ENCODE peak calls at places on chromosomes 3 and 15, in ten cellular contexts. One of them, this sample, is unnamed. For H3K9me3, the result is how much of the 10 kb centered on the place peaks cover.

GRCh38 chr3:171480526-171480925 is 20.3 kb upstream of the TNIK start:
- DNase-seq in fibroblast of lung: no peak
- DNase-seq in cardiac muscle cell: no peak
- DNase-seq in heart right ventricle: no peak
- DNase-seq in thyroid gland: no peak
- DNase-seq in naive thymus-derived CD4-positive, alpha-beta T cell: no peak
- DNase-seq in lower lobe of right lung: no peak
- DNase-seq in mammary epithelial cell: no peak
- DNase-seq in uterus: no peak
- DNase-seq in stomach: no peak
- DNase-seq in this sample: no peak

GRCh38 chr3:143436231-143436930 is 316.8 kb downstream of the CHST2 start:
- DNase-seq in thyroid gland: no peak
- DNase-seq in naive thymus-derived CD4-positive, alpha-beta T cell: no peak
- DNase-seq in stomach: no peak
- DNase-seq in lower lobe of right lung: no peak
- DNase-seq in uterus: no peak
- DNase-seq in mammary epithelial cell: no peak
- DNase-seq in heart right ventricle: no peak
- DNase-seq in cardiac muscle cell: peak
- DNase-seq in fibroblast of lung: peak
- DNase-seq in this sample: no peak

GRCh38 chr3:184676927-184677326 is 34.9 kb downstream of the MAGEF1 start:
- DNase-seq in fibroblast of lung: no peak
- DNase-seq in mammary epithelial cell: no peak
- DNase-seq in cardiac muscle cell: no peak
- DNase-seq in naive thymus-derived CD4-positive, alpha-beta T cell: no peak
- DNase-seq in thyroid gland: no peak
- DNase-seq in heart right ventricle: no peak
- DNase-seq in stomach: no peak
- DNase-seq in uterus: no peak
- DNase-seq in lower lobe of right lung: no peak
- DNase-seq in this sample: no peak

GRCh38 chr3:29156071-29156715 is 124.7 kb upstream of the RBMS3 start:
- DNase-seq in mammary epithelial cell: peak
- DNase-seq in thyroid gland: peak
- DNase-seq in cardiac muscle cell: no peak
- DNase-seq in naive thymus-derived CD4-positive, alpha-beta T cell: no peak
- DNase-seq in lower lobe of right lung: no peak
- DNase-seq in uterus: no peak
- DNase-seq in heart right ventricle: no peak
- DNase-seq in stomach: no peak
- DNase-seq in fibroblast of lung: no peak
- DNase-seq in this sample: no peak

GRCh38 chr15:29859981-29860745 is 37.9 kb upstream of the TJP1 start:
- DNase-seq in thyroid gland: no peak
- DNase-seq in heart right ventricle: no peak
- DNase-seq in cardiac muscle cell: peak
- DNase-seq in naive thymus-derived CD4-positive, alpha-beta T cell: no peak
- DNase-seq in mammary epithelial cell: peak
- DNase-seq in fibroblast of lung: peak
- DNase-seq in lower lobe of right lung: no peak
- DNase-seq in stomach: no peak
- DNase-seq in uterus: no peak
- DNase-seq in this sample: no peak

GRCh38 chr15:42228036-42228435 is 19.9 kb upstream of the VPS39 start:
- DNase-seq in stomach: no peak
- DNase-seq in heart right ventricle: no peak
- DNase-seq in uterus: no peak
- DNase-seq in naive thymus-derived CD4-positive, alpha-beta T cell: no peak
- DNase-seq in fibroblast of lung: no peak
- DNase-seq in thyroid gland: no peak
- DNase-seq in cardiac muscle cell: no peak
- DNase-seq in lower lobe of right lung: no peak
- DNase-seq in mammary epithelial cell: no peak
- DNase-seq in this sample: no peak

GRCh38 chr3:47370887-47371697 is 9.7 kb upstream of the PTPN23 start:
- DNase-seq in heart right ventricle: peak
- DNase-seq in thyroid gland: peak
- DNase-seq in lower lobe of right lung: no peak
- DNase-seq in naive thymus-derived CD4-positive, alpha-beta T cell: peak
- DNase-seq in mammary epithelial cell: no peak
- DNase-seq in cardiac muscle cell: peak
- DNase-seq in uterus: no peak
- DNase-seq in stomach: no peak
- DNase-seq in fibroblast of lung: no peak
- DNase-seq in this sample: no peak

GRCh38 chr15:22936577-22937472 is 43.3 kb downstream of the CYFIP1 start:
- DNase-seq in uterus: no peak
- DNase-seq in heart right ventricle: no peak
- DNase-seq in lower lobe of right lung: no peak
- DNase-seq in stomach: no peak
- DNase-seq in thyroid gland: no peak
- DNase-seq in mammary epithelial cell: no peak
- DNase-seq in naive thymus-derived CD4-positive, alpha-beta T cell: no peak
- DNase-seq in fibroblast of lung: no peak
- DNase-seq in cardiac muscle cell: no peak
- DNase-seq in this sample: no peak

GRCh38 chr15:25055356-25056068 is 100.7 kb downstream of the SNRPN start:
- DNase-seq in lower lobe of right lung: no peak
- DNase-seq in thyroid gland: no peak
- DNase-seq in fibroblast of lung: no peak
- DNase-seq in cardiac muscle cell: no peak
- DNase-seq in naive thymus-derived CD4-positive, alpha-beta T cell: no peak
- DNase-seq in stomach: peak
- DNase-seq in heart right ventricle: no peak
- DNase-seq in uterus: no peak
- DNase-seq in mammary epithelial cell: no peak
- DNase-seq in this sample: peak

GRCh38 chr15:25052191-25052999 is 97.6 kb downstream of the SNRPN start:
- DNase-seq in lower lobe of right lung: no peak
- DNase-seq in uterus: no peak
- DNase-seq in stomach: peak
- DNase-seq in thyroid gland: no peak
- DNase-seq in heart right ventricle: no peak
- DNase-seq in fibroblast of lung: no peak
- DNase-seq in mammary epithelial cell: no peak
- DNase-seq in naive thymus-derived CD4-positive, alpha-beta T cell: no peak
- DNase-seq in cardiac muscle cell: no peak
- DNase-seq in this sample: no peak

GRCh38 chr15:25053000-25053815 is 98.4 kb downstream of the SNRPN start:
- DNase-seq in thyroid gland: no peak
- DNase-seq in uterus: no peak
- DNase-seq in cardiac muscle cell: no peak
- DNase-seq in stomach: peak
- DNase-seq in heart right ventricle: no peak
- DNase-seq in fibroblast of lung: no peak
- DNase-seq in lower lobe of right lung: peak
- DNase-seq in mammary epithelial cell: no peak
- DNase-seq in naive thymus-derived CD4-positive, alpha-beta T cell: no peak
- DNase-seq in this sample: no peak

GRCh38 chr15:25054943-25055342 is 100.2 kb downstream of the SNRPN start:
- DNase-seq in cardiac muscle cell: no peak
- DNase-seq in heart right ventricle: no peak
- DNase-seq in naive thymus-derived CD4-positive, alpha-beta T cell: no peak
- DNase-seq in stomach: no peak
- DNase-seq in lower lobe of right lung: no peak
- DNase-seq in uterus: no peak
- DNase-seq in thyroid gland: no peak
- DNase-seq in mammary epithelial cell: no peak
- DNase-seq in fibroblast of lung: no peak
- DNase-seq in this sample: no peak

GRCh38 chr15:25054329-25054728 is 99.5 kb downstream of the SNRPN start:
- DNase-seq in heart right ventricle: no peak
- DNase-seq in naive thymus-derived CD4-positive, alpha-beta T cell: no peak
- DNase-seq in mammary epithelial cell: no peak
- DNase-seq in cardiac muscle cell: no peak
- DNase-seq in uterus: no peak
- DNase-seq in thyroid gland: no peak
- DNase-seq in lower lobe of right lung: no peak
- DNase-seq in stomach: peak
- DNase-seq in fibroblast of lung: no peak
- DNase-seq in this sample: peak
- H3K9me3 ChIP-seq in heart right ventricle: half or more
- H3K9me3 ChIP-seq in naive thymus-derived CD4-positive, alpha-beta T cell: under half
- H3K9me3 ChIP-seq in mammary epithelial cell: half or more
- H3K9me3 ChIP-seq in cardiac muscle cell: under half
- H3K9me3 ChIP-seq in uterus: under half
- H3K9me3 ChIP-seq in thyroid gland: under half
- H3K9me3 ChIP-seq in lower lobe of right lung: half or more
- H3K9me3 ChIP-seq in stomach: half or more
- H3K9me3 ChIP-seq in fibroblast of lung: under half
- H3K9me3 ChIP-seq in this sample: half or more

DNA sequence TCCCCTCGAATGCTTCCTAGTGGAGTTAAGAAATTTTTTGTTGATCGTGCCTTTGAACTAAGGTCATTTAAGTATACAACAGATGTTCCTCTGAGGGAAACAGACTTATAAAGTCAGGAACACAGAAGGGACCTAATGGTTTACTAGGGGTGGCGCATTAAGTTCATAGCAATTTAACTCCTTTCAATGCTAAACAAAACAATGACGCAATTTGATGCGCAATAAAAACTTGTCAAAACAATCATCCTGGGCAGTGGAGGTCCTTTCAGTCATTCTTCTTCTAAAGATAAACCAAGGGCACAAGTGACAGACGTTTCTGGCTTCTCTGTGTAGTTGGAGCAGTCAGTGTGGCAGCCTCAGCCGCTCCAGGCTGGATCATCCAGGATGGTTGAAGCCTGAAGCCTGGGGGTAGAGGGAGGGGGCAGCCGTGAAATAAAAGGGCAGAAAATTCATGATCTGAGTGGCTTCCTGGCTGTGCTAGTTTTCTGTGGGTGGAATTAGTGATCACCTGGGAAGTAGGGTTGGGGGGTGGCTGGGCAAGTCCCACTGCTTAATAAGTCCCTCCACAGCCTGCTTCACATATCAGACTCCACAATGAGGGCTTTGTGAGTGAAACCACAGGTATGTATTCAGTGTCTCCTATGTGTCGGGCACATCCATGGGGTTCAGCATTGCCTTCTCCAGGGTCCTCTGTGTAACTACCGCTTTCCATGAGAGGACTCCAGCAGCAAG is 50.7 kb upstream of the MRPS22 start:
- DNase-seq in naive thymus-derived CD4-positive, alpha-beta T cell: no peak
- DNase-seq in fibroblast of lung: peak
- DNase-seq in lower lobe of right lung: no peak
- DNase-seq in heart right ventricle: no peak
- DNase-seq in stomach: no peak
- DNase-seq in thyroid gland: no peak
- DNase-seq in mammary epithelial cell: peak
- DNase-seq in uterus: no peak
- DNase-seq in cardiac muscle cell: no peak
- DNase-seq in this sample: no peak
- H3K27ac ChIP-seq in naive thymus-derived CD4-positive, alpha-beta T cell: no peak
- H3K27ac ChIP-seq in fibroblast of lung: no peak
- H3K27ac ChIP-seq in lower lobe of right lung: no peak
- H3K27ac ChIP-seq in heart right ventricle: no peak
- H3K27ac ChIP-seq in stomach: no peak
- H3K27ac ChIP-seq in thyroid gland: no peak
- H3K27ac ChIP-seq in mammary epithelial cell: no peak
- H3K27ac ChIP-seq in uterus: no peak
- H3K27ac ChIP-seq in cardiac muscle cell: no peak
- H3K27ac ChIP-seq in this sample: no peak

DNA sequence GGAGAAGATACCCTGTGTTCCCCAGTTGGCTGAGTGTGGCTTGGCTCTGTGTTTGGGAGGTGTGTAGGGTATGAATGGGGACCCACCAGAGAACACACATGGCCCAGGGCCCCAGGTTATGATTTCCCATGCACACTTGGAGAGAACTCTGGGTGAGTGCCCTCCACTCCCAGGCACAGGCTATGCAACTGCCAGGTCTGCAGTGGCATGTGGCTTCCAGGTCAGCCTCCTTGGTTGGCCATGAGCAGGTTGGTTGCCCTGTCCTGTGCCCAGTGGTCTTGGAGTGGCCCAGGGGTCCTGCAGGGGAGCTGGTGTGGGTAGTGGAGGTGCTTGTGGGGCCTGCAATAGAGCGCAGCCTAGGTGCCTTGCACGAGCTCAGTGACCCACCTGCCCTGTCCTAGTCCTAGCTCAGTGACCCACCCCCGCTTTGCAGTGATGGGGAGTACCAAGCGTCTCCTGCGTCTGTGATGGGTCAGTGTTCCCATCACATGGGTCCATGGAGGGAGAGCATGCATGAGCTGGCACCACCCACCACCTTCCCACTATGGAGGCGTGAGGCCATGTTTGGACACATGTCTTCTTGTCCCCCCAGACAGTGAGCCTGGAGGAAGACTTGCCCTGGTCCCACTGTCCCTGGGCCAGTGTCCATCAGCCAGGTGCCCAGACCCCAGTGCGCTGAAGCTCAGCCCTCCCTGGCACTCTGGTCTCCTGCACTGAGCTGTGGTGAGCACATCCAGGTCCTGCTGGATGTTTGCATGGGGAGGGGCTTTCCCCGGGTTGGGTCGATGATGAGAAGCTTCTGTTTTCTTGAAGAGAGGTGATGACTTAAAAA is 217.3 kb downstream of the SNRPN start:
- DNase-seq in cardiac muscle cell: no peak
- DNase-seq in mammary epithelial cell: no peak
- DNase-seq in lower lobe of right lung: peak
- DNase-seq in naive thymus-derived CD4-positive, alpha-beta T cell: no peak
- DNase-seq in fibroblast of lung: no peak
- DNase-seq in stomach: no peak
- DNase-seq in heart right ventricle: peak
- DNase-seq in uterus: peak
- DNase-seq in thyroid gland: no peak
- DNase-seq in this sample: peak
- H3K9me3 ChIP-seq in cardiac muscle cell: under half
- H3K9me3 ChIP-seq in mammary epithelial cell: under half
- H3K9me3 ChIP-seq in lower lobe of right lung: under half
- H3K9me3 ChIP-seq in naive thymus-derived CD4-positive, alpha-beta T cell: under half
- H3K9me3 ChIP-seq in fibroblast of lung: under half
- H3K9me3 ChIP-seq in stomach: under half
- H3K9me3 ChIP-seq in heart right ventricle: under half
- H3K9me3 ChIP-seq in uterus: under half
- H3K9me3 ChIP-seq in thyroid gland: under half
- H3K9me3 ChIP-seq in this sample: under half

DNA sequence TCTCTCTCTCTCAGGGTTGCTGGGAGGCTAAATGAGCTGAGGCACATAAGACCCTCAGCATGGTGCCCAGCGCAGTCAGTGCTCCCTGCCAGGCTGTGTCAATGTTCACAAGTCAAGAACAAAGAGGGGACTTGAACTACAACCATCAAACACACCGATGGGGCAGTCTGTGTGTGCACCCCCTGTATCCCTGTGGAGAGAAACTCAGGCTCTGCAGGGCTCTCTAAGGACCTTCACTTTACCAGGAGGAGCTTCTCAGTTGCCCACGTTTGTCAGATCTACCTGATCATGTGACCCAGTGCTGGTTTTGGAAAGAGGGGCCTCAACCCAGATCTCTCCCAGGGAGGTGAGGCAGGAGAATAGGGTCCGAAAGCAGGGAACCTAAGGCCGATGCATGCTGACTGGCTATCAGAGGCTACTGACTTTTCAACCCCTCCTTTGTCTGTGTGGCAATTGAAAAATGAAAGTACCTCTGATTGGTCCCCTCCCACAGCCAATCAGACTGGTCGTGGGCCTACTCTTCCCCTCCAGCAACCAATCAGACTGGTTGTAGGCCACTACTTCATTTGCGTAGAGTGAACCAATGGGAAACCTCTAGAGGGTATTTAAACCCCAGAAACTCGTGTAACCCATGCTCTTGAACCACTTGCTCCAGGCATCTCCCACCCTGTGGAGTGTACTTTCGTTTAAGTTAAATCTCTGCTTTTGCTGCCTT is 34.0 kb downstream of the RHCG start:
- DNase-seq in stomach: no peak
- DNase-seq in uterus: no peak
- DNase-seq in mammary epithelial cell: no peak
- DNase-seq in naive thymus-derived CD4-positive, alpha-beta T cell: no peak
- DNase-seq in fibroblast of lung: peak
- DNase-seq in heart right ventricle: no peak
- DNase-seq in thyroid gland: no peak
- DNase-seq in lower lobe of right lung: no peak
- DNase-seq in cardiac muscle cell: peak
- DNase-seq in this sample: no peak
- H3K27ac ChIP-seq in stomach: no peak
- H3K27ac ChIP-seq in uterus: no peak
- H3K27ac ChIP-seq in mammary epithelial cell: no peak
- H3K27ac ChIP-seq in naive thymus-derived CD4-positive, alpha-beta T cell: no peak
- H3K27ac ChIP-seq in fibroblast of lung: no peak
- H3K27ac ChIP-seq in heart right ventricle: no peak
- H3K27ac ChIP-seq in thyroid gland: no peak
- H3K27ac ChIP-seq in lower lobe of right lung: no peak
- H3K27ac ChIP-seq in cardiac muscle cell: no peak
- H3K27ac ChIP-seq in this sample: no peak

This sample was measured in ascending aorta.